ENCODE peak calls at places on chromosomes 1 and 21, in six cellular contexts. D is GM12878, J is Panc1, I is A549, G is K562, X is HCT116. V is an unnamed sample.

GRCh38 chr1:232273071-232273470 is 356.9 kb downstream of the SIPA1L2 start:
- DNase-seq in D (no peak), J (no peak), I (no peak), G (no peak), X (no peak), V (no peak)

GRCh38 chr1:15220825-15221431 is 26.1 kb upstream of the FHAD1 start:
- DNase-seq in D (no peak), J (no peak), I (peak), G (no peak), X (no peak), V (no peak)

GRCh38 chr1:152495066-152495675 is 15.4 kb upstream of the LCE5A start:
- DNase-seq in D (no peak), J (no peak), I (peak), G (peak), X (no peak), V (no peak)

GRCh38 chr1:61215676-61216289 is 133.4 kb downstream of the NFIA start:
- DNase-seq in D (no peak), J (no peak), I (no peak), G (no peak), X (no peak), V (no peak)

GRCh38 chr1:239025223-239025622 is 361.1 kb upstream of the CHRM3 start:
- DNase-seq in D (peak), J (no peak), I (no peak), G (no peak), X (no peak), V (no peak)

GRCh38 chr1:53652441-53653199 is 86.3 kb downstream of the GLIS1 start:
- DNase-seq in D (no peak), J (no peak), I (no peak), G (no peak), X (no peak), V (no peak)

GRCh38 chr1:12597792-12598191 is 20.2 kb downstream of the DHRS3 start:
- DNase-seq in D (no peak), J (no peak), I (no peak), G (no peak), X (no peak), V (no peak)

GRCh38 chr1:202600432-202601041 is 109.7 kb downstream of the SYT2 start:
- DNase-seq in D (no peak), J (no peak), I (no peak), G (no peak), X (no peak), V (no peak)

GRCh38 chr1:109338091-109338490 is 31.3 kb upstream of the MYBPHL start:
- DNase-seq in D (no peak), J (no peak), I (no peak), G (no peak), X (no peak), V (no peak)

GRCh38 chr1:230087034-230087721 is 20.1 kb downstream of the GALNT2 start:
- DNase-seq in D (no peak), J (no peak), I (no peak), G (no peak), X (no peak), V (peak)

GRCh38 chr21:29490016-29490415 is 191.3 kb downstream of the BACH1 start:
- DNase-seq in D (no peak), J (no peak), I (no peak), G (no peak), X (no peak), V (no peak)

GRCh38 chr1:59431566-59432294 is 134.8 kb downstream of the FGGY start:
- DNase-seq in D (no peak), J (no peak), I (no peak), G (no peak), X (no peak), V (no peak)

GRCh38 chr1:5379176-5379759 is 613.0 kb downstream of the NPHP4 start:
- DNase-seq in D (no peak), J (no peak), I (no peak), G (no peak), X (no peak), V (no peak)

GRCh38 chr1:29282924-29283803 is 46.8 kb downstream of the PTPRU start:
- DNase-seq in D (no peak), J (no peak), I (peak), G (peak), X (peak), V (no peak)

GRCh38 chr1:75991497-75992114 is 59.4 kb upstream of the ASB17 start:
- DNase-seq in D (no peak), J (peak), I (peak), G (peak), X (peak), V (peak)

GRCh38 chr1:115377411-115377810 is 39.4 kb upstream of the NGF start:
- DNase-seq in D (no peak), J (no peak), I (no peak), G (no peak), X (no peak), V (no peak)

GRCh38 chr1:202812176-202813026 is 1.6 kb downstream of the PCAT6 start:
- DNase-seq in D (no peak), J (no peak), I (peak), G (no peak), X (no peak), V (no peak)

GRCh38 chr1:196324345-196324744 is 283.9 kb downstream of the KCNT2 start:
- DNase-seq in D (no peak), J (no peak), I (no peak), G (no peak), X (no peak), V (no peak)

GRCh38 chr1:201648066-201648910 is 109.4 kb downstream of the NAV1 start:
- DNase-seq in D (no peak), J (no peak), I (peak), G (peak), X (no peak), V (no peak)

GRCh38 chr1:67664048-67664447 is 21.0 kb upstream of the GADD45A start:
- DNase-seq in D (no peak), J (no peak), I (no peak), G (no peak), X (no peak), V (no peak)

GRCh38 chr1:67688526-67689219 is 3.7 kb downstream of the GADD45A start:
- DNase-seq in D (no peak), J (no peak), I (no peak), G (peak), X (no peak), V (no peak)

GRCh38 chr1:8740034-8740449 is 77.4 kb downstream of the RERE start:
- DNase-seq in D (no peak), J (no peak), I (no peak), G (no peak), X (no peak), V (peak)

GRCh38 chr1:117970251-117970650 is 40.7 kb downstream of the WDR3 start:
- DNase-seq in D (no peak), J (no peak), I (no peak), G (no peak), X (no peak), V (no peak)
- TF ChIP-seq REST in D (no peak), J (no peak), I (no peak), G (no peak), X (no peak), V (no peak)

GRCh38 chr1:183910780-183911179 is 105.9 kb downstream of the RGL1 start:
- DNase-seq in D (no peak), J (no peak), I (no peak), G (no peak), X (no peak), V (no peak)
- H3K27ac ChIP-seq in D (peak), J (no peak), I (no peak), G (no peak), X (no peak), V (peak)

DNA sequence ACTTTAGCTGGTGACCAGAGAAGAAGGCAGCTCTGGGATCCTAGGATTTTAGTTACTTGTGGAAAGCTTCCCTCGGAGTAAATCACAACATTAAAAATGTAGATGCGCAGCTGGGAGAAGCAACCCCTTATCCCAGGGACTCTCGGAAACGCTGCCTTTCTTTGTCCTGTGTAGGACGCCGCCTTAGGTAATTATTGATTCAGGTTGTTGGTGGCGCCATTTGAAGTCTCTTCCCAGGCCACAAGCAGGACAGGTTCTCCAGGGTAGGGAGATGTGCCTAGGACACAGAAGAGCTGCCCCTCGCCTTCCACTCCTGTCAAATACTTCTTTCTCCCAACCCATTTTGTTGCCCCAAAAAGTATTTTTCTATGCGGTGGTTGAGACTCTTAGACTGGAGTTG is 10.3 kb downstream of the SLC37A1 start:
- DNase-seq in D (no peak), J (no peak), I (no peak), G (no peak), X (no peak), V (no peak)
- H3K4me3 ChIP-seq in D (peak), J (no peak), I (no peak), G (no peak), X (no peak), V (no peak)

GRCh38 chr1:156744786-156745419 is 4.0 kb upstream of the MRPL24 start:
- DNase-seq in D (no peak), J (no peak), I (no peak), G (no peak), X (no peak), V (no peak)

GRCh38 chr1:156742017-156742416 is 1.1 kb upstream of the MRPL24 start:
- DNase-seq in D (no peak), J (no peak), I (no peak), G (no peak), X (no peak), V (no peak)

GRCh38 chr1:156742801-156743200 is 1.9 kb upstream of the MRPL24 start:
- DNase-seq in D (no peak), J (no peak), I (no peak), G (no peak), X (no peak), V (no peak)

GRCh38 chr1:156744344-156744743 is 3.5 kb upstream of the MRPL24 start:
- DNase-seq in D (no peak), J (no peak), I (no peak), G (no peak), X (no peak), V (no peak)

DNA sequence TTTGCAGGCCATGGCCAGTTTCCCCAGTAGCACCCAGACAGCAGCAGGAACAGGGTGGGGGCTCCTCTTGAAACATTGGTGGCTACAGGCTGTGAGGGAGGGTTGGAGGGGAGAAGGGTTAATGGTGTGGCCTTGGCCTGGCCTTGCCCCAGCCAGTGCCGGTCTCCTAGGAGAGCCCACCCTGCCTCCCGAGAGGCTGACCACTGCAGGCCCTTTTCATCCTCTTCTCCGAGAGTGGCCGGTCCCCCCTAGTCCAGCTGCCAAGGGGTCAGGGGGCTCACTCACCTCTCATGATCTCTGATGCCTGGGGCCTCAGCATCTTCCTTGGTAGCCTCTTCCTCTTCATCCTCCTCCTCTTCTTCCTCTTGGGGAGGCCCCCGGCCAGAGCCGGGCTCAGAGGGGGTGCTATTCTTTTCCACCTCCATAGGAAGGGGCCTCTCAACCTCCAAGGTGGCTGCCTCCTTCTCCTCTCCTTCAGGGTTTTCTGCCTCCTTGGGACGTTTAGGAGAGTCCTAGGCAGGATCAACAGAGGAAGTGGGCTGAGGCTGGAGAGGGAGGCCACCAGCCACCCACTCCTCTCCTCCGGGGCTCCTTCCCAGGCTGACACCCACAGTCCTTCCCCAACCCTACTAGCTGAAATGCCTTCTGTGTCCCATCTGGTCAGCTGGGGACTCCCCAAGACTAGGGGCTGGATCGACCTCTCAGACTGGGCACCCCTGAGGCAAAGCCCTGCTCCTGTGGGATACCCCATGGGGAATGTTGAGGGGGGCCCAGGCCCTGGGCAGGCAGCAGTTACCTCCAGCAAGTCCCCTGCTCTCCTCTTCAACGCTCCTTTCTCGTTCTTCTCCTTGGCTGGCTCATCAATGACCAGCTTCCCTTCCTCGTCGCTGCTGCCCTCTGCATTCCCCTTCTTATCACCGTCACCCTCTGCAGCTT is 2.7 kb upstream of the MRPL24 start:
- DNase-seq in D (no peak), J (no peak), I (no peak), G (no peak), X (no peak), V (no peak)
- TF ChIP-seq REST in D (no peak), J (no peak), I (no peak), G (no peak), X (no peak), V (no peak)

DNA sequence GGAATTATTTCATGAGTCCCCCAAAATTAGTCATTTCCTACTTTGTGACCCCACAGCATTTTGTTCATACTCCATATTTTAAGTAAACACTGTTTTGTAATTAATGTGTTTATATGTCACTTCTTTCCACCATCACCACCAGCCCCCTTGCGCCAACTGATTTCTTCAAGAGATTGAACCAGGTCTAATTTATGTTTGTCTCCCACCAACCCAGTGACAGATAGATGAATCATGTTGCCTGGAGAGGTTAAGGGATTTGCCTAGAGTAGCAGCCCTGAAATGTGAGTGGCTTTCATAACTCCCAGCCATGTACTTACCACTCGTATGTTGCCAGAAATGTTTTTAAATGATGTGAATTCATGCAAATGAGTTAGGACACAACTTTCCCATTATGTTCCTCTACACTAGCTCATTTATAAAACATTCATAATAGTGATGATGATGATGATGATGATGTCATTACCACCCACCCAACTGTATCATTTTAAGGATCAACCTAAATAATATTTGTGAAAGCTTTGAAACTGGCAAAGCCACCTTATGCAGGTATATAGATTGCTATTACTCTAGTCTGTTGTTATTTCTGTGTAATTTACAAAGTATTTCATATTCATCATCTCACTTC is 86.9 kb downstream of the LRRC8D start:
- DNase-seq in D (no peak), J (no peak), I (peak), G (no peak), X (no peak), V (no peak)
- H3K27ac ChIP-seq in D (peak), J (peak), I (peak), G (peak), X (no peak), V (no peak)

GRCh38 chr1:27886353-27886679 is 14.0 kb downstream of the THEMIS2 start:
- DNase-seq in D (no peak), J (no peak), I (no peak), G (no peak), X (no peak), V (no peak)
- H3K4me3 ChIP-seq in D (no peak), J (no peak), I (no peak), G (no peak), X (no peak), V (peak)

DNA sequence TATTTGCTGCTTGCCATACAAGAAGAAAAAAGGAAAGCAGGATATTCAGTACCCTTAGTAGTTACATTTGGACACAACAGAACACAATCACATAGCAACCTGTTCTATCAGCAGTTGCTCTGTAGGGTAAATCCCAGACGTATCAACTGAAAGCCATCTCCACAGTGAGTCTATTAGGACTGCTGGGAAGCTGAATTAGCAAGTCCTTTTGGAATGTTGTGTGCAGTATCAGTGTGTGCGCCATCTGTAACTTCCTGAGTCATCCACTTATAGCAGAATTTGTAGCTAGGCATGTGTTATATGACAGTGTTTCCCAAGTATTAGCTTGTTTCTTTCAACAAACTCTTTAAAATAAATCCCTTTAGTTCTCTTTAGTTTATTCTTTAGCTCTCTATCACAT is 21.3 kb downstream of the CCDC30 start:
- DNase-seq in D (no peak), J (no peak), I (peak), G (no peak), X (no peak), V (no peak)
- TF ChIP-seq REST in D (no peak), J (no peak), I (no peak), G (no peak), X (no peak), V (no peak)

GRCh38 chr1:117568999-117569398 is 36.8 kb upstream of the TENT5C start:
- DNase-seq in D (no peak), J (no peak), I (no peak), G (peak), X (no peak), V (no peak)

GRCh38 chr1:117569956-117570355 is 35.9 kb upstream of the TENT5C start:
- DNase-seq in D (no peak), J (no peak), I (no peak), G (no peak), X (no peak), V (no peak)

GRCh38 chr1:117571496-117571895 is 34.4 kb upstream of the TENT5C start:
- DNase-seq in D (no peak), J (no peak), I (no peak), G (no peak), X (no peak), V (no peak)

GRCh38 chr1:117572546-117572945 is 33.3 kb upstream of the TENT5C start:
- DNase-seq in D (no peak), J (no peak), I (no peak), G (no peak), X (no peak), V (peak)

GRCh38 chr1:117570988-117571409 is 34.8 kb upstream of the TENT5C start:
- DNase-seq in D (no peak), J (no peak), I (no peak), G (peak), X (no peak), V (no peak)
- H3K27ac ChIP-seq in D (no peak), J (no peak), I (no peak), G (no peak), X (no peak), V (no peak)

V was measured in HL-60.